ENCODE peak calls at places on chromosome 1, in five cellular contexts. U is CD8-positive, alpha-beta T cell; L is thyroid gland; B is AG04449; W is body of pancreas. F is an unnamed sample.

GRCh38 chr1:147851149-147851548 is 51.4 kb upstream of the GJA8 start:
- DNase-seq in U (no peak), L (no peak), B (no peak), W (no peak), F (no peak)

GRCh38 chr1:92376345-92376744 is 77.5 kb downstream of the RPAP2 start:
- DNase-seq in U (no peak), L (no peak), B (no peak), W (no peak), F (no peak)

GRCh38 chr1:23779826-23780371 is 1.7 kb downstream of the PITHD1 start:
- DNase-seq in U (no peak), L (no peak), B (no peak), W (no peak), F (no peak)

GRCh38 chr1:54137532-54138061 is 15.2 kb downstream of the CDCP2 start:
- DNase-seq in U (no peak), L (peak), B (peak), W (no peak), F (peak)

GRCh38 chr1:17429183-17429582 is 10.3 kb downstream of the RCC2 start:
- DNase-seq in U (no peak), L (no peak), B (no peak), W (no peak), F (no peak)

GRCh38 chr1:9145021-9145668 is 16.2 kb upstream of the GPR157 start:
- DNase-seq in U (no peak), L (no peak), B (no peak), W (peak), F (no peak)

GRCh38 chr1:117981455-117982192 is 52.1 kb downstream of the WDR3 start:
- DNase-seq in U (no peak), L (peak), B (no peak), W (no peak), F (peak)

GRCh38 chr1:28526886-28527285 is 21.0 kb downstream of the RCC1 start:
- DNase-seq in U (no peak), L (no peak), B (no peak), W (peak), F (peak)

GRCh38 chr1:113904292-113904673 is 316 bp downstream of the AP4B1 start:
- DNase-seq in U (no peak), L (no peak), B (no peak), W (no peak), F (no peak)

GRCh38 chr1:235831148-235831547 is 35.6 kb downstream of the LYST start:
- DNase-seq in U (no peak), L (peak), B (peak), W (no peak), F (no peak)

GRCh38 chr1:172394167-172394751 is 26.2 kb upstream of the C1orf105 start:
- DNase-seq in U (peak), L (peak), B (no peak), W (no peak), F (no peak)

GRCh38 chr1:212630159-212630900 is 21.8 kb downstream of the ATF3 start:
- DNase-seq in U (peak), L (peak), B (no peak), W (peak), F (no peak)

GRCh38 chr1:236035681-236036101 is 29.2 kb downstream of the NID1 start:
- DNase-seq in U (no peak), L (no peak), B (no peak), W (no peak), F (no peak)

GRCh38 chr1:234975122-234975940 is 153.3 kb downstream of the TOMM20 start:
- DNase-seq in U (no peak), L (no peak), B (peak), W (no peak), F (peak)

GRCh38 chr1:42172394-42173133 is 8.0 kb upstream of the GUCA2A start:
- DNase-seq in U (no peak), L (peak), B (no peak), W (peak), F (no peak)

GRCh38 chr1:36612881-36613280 is 130.2 kb upstream of the CSF3R start:
- DNase-seq in U (no peak), L (no peak), B (no peak), W (no peak), F (no peak)

GRCh38 chr1:224447251-224447650 is 12.7 kb upstream of the WDR26 start:
- DNase-seq in U (no peak), L (peak), B (no peak), W (no peak), F (no peak)

GRCh38 chr1:46770541-46770940 is 28.3 kb upstream of the CYP4B1 start:
- DNase-seq in U (no peak), L (no peak), B (no peak), W (no peak), F (no peak)

GRCh38 chr1:157088607-157089006 is 11.0 kb downstream of the ETV3L start:
- DNase-seq in U (no peak), L (no peak), B (no peak), W (no peak), F (peak)

GRCh38 chr1:33346921-33347649 is 26.2 kb upstream of the A3GALT2 start:
- DNase-seq in U (no peak), L (peak), B (peak), W (peak), F (no peak)

GRCh38 chr1:164591858-164592257 is 32.9 kb downstream of the PBX1 start:
- DNase-seq in U (no peak), L (peak), B (no peak), W (no peak), F (no peak)

GRCh38 chr1:21604208-21604957 is 64.8 kb downstream of the RAP1GAP start:
- DNase-seq in U (no peak), L (no peak), B (no peak), W (no peak), F (no peak)

GRCh38 chr1:21603177-21604138 is 65.7 kb downstream of the RAP1GAP start:
- DNase-seq in U (no peak), L (no peak), B (no peak), W (no peak), F (no peak)

GRCh38 chr1:21605964-21606705 is 63.0 kb downstream of the RAP1GAP start:
- DNase-seq in U (no peak), L (peak), B (no peak), W (no peak), F (no peak)

GRCh38 chr1:21607549-21608529 is 61.3 kb downstream of the RAP1GAP start:
- DNase-seq in U (no peak), L (peak), B (no peak), W (peak), F (peak)

DNA sequence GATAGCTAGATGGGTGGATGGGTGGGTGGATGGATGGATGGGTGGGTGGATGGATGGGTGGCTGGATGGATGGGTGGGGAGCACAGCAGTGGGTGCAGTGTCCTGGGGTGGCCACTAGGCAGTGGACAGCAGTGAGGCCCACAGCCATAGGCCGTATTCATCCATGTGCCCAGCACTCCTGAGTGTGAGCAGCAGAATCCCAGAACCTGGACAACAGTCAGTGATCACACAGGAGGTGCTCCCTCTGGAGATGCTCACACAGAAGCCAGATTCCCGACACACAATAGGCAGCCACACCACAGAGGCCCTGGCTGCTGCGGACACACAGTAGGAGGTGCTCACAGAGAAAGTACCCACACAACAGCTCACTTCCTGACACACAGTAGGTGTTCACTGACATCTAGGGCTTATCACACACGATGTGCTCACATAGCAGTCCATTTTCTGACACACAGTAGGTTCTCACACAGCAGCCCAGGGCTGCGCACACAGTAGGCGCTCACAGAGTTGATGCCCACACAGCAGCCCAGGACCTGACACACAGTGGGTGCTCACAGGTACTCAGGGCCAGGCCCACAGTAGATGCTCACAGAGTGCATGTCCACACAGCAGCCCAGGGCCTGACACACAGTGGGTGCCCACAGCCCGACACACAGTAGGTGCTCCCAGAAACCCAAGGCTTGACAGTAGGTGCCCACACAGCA is 64.0 kb downstream of the RAP1GAP start:
- DNase-seq in U (no peak), L (no peak), B (no peak), W (no peak), F (no peak)
- TF ChIP-seq CTCF in U (no peak), L (no peak), B (no peak), W (no peak), F (no peak)

DNA sequence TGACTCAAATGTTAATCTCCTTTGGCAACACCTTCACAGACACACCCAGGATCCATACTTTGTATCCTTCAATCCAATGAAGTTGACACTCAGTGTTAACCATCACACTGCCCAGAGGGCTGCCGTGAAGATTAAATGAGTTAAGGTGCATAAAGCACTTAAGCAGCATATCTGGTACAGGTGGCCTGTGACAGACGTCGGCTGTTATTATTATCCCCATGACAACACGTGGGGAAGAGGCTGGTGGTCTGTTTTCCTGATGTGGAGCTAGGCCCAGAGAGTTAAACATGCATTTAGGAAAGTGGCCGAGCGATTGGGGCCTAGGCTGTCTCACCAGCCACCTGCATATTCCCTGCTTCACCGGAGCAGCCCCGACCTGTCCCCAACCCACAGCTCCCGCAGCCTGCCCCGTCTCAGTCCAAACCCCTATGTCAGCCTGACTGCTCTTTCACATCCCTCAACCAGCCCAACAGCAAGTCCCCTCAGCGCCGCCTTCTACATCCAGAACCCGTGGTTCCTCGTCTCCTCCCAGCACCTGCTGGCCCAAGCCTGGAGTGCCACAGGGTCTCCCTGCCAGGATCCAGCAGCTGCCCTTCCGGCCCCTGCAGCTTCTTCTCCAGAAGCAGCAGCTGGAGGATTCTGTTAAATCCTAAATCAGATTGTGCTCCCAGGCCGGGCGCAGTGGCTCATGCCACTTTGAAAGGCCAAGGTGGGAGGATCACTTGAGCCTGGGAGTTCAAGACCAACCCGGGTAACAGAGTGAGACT is 77.9 kb downstream of the FBXO2 start:
- DNase-seq in U (no peak), L (no peak), B (no peak), W (no peak), F (no peak)
- H3K4me3 ChIP-seq in U (no peak), L (no peak), B (no peak), W (no peak), F (no peak)

DNA sequence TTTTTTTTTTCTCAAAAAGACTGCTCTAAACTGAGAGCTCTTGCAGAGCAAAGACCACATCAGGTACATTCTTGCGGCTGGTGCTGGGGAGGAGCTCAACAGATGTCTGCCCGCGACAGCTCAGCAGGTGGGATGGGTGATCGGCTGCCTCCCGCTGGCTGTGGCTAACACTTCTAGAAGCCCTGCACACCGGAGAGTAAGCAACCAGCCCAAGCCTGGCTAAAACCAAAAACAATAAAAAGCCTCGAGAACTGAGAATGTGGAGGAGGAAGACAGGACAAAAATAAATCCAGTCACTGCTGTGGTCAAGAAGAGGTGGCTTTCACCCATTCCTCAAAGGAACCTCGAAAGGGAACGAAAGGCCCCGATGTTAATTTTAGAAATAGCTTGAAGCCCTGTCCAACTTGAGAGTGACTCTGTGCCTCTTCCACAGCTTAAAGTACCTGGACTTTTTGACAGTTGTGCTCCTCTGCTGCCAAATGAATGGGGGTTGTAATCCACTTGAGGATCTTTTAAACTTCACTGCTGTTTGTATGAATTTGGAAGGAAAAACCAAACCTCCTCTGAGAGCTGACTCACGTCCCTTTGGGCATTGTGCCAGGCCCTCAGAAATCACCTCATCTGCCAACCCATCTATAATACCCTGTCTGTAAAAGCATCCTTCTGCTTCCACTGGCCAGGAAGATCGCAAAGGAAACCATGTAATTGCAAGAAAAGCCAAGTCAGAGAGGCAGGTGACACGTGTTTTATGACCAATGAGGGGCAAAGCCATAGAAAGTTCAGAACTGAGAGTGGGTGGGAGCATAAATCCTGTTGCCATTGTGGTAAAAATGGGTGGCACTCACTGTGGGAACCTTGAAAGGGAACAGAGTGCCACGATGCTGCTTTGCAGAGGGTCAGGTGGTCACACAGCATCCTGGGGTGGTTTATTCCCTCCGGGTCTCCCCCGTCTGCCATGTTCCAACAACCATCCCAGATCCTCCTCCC is 78.5 kb downstream of the KCNN3 start:
- DNase-seq in U (peak), L (peak), B (no peak), W (no peak), F (no peak)
- TF ChIP-seq CTCF in U (peak), L (no peak), B (no peak), W (no peak), F (no peak)

GRCh38 chr1:116164890-116165176 is 53.6 kb downstream of the MAB21L3 start:
- DNase-seq in U (no peak), L (no peak), B (no peak), W (no peak), F (no peak)
- H3K4me3 ChIP-seq in U (no peak), L (no peak), B (no peak), W (no peak), F (no peak)

DNA sequence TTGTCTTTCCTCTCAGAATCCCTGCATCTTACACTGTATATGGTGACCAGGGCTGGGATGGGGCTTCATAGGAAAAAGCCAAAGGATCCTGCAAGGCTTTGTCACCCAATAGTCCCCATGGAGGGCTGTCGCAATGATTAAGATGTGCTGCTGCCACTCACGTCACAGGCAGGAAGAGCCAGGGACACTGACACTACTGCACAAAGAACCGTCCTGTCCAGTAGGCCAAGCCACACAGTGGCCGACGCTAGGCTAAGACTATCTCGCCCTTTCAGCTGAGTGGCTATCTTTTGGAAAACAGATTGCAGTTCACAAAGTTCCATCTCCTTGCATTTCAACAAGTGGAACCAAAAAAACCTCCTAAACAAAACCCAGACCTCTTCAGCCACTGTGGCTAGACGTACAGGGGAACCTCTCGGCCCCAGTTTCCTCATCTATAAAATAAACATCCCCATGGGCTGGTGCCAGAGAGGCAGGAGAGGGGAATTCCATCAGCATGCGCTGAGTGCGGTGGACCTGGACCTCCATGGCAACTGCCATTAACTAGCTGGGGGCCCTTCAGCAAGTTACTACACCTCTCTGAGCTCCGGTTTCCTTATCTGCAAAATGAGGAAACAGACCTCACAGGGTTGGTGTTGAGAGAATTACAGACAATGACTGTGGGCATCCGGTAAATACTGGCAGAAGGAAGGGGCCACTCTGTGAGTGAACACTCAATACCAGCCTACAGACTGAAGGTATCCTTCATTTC is 8.7 kb downstream of the CAPZB start:
- DNase-seq in U (no peak), L (peak), B (no peak), W (no peak), F (no peak)
- TF ChIP-seq CTCF in U (no peak), L (no peak), B (no peak), W (no peak), F (no peak)

GRCh38 chr1:94609619-94610018 is 68.1 kb upstream of the F3 start:
- DNase-seq in U (no peak), L (peak), B (no peak), W (no peak), F (no peak)
- H3K4me3 ChIP-seq in U (no peak), L (no peak), B (no peak), W (no peak), F (no peak)

F was measured in LNCaP clone FGC.